ENCODE peak calls at places on chromosomes 11 and 22, in seven cellular contexts. O, L, E, D, H, X and J are unnamed samples.

GRCh38 chr11:34342008-34342533 is 15.7 kb downstream of the ABTB2 start:
- DNase-seq in D (peak), H (peak), X (no peak), L (no peak), E (no peak), O (peak), J (no peak)

GRCh38 chr22:25765016-25765367 is 23.0 kb downstream of the MYO18B start:
- DNase-seq in L (no peak), X (no peak), D (no peak), H (no peak), O (no peak), E (no peak), J (no peak)

GRCh38 chr22:37162221-37163095 is 12.7 kb upstream of the IL2RB start:
- DNase-seq in O (no peak), L (no peak), H (no peak), D (no peak), E (no peak), X (no peak), J (no peak)

GRCh38 chr11:129973809-129974208 is 28.8 kb downstream of the PRDM10 start:
- DNase-seq in O (no peak), E (peak), X (no peak), H (no peak), D (no peak), L (no peak), J (no peak)

GRCh38 chr11:34345991-34346480 is 11.8 kb downstream of the ABTB2 start:
- DNase-seq in X (peak), L (no peak), E (no peak), H (no peak), D (peak), O (peak), J (no peak)

GRCh38 chr11:19672591-19673206 is 39.9 kb upstream of the NAV2 start:
- DNase-seq in X (no peak), L (no peak), E (no peak), D (no peak), H (no peak), O (no peak), J (no peak)

GRCh38 chr11:134670961-134671370 is 258.9 kb upstream of the B3GAT1 start:
- DNase-seq in O (no peak), X (no peak), E (no peak), D (no peak), H (no peak), L (no peak), J (no peak)

GRCh38 chr11:80163011-80163410 is 722.2 kb upstream of the TENM4 start:
- DNase-seq in O (peak), L (no peak), E (no peak), D (no peak), H (no peak), X (no peak), J (no peak)

GRCh38 chr11:27678242-27678641 is 22.0 kb downstream of the BDNF start:
- DNase-seq in D (no peak), H (no peak), O (no peak), X (no peak), L (no peak), E (no peak), J (no peak)

GRCh38 chr11:125593113-125593761 is 585 bp downstream of the STT3A start:
- DNase-seq in E (no peak), X (no peak), O (peak), H (no peak), L (no peak), D (no peak), J (peak)

GRCh38 chr11:106503901-106504300 is 426.4 kb downstream of the AASDHPPT start:
- DNase-seq in O (no peak), H (no peak), D (no peak), X (no peak), E (no peak), L (no peak), J (no peak)

GRCh38 chr11:96095884-96096301 is 172.0 kb upstream of the MTMR2 start:
- DNase-seq in L (peak), X (no peak), O (no peak), E (no peak), H (no peak), D (no peak), J (no peak)

GRCh38 chr11:1785749-1786261 is 22.1 kb upstream of the CTSD start:
- DNase-seq in O (no peak), X (no peak), H (no peak), D (no peak), E (no peak), L (no peak), J (no peak)

GRCh38 chr11:73317373-73317772 is 9.3 kb downstream of the ARHGEF17 start:
- DNase-seq in D (peak), H (peak), O (no peak), L (no peak), E (no peak), X (peak), J (peak)

GRCh38 chr11:7416080-7416479 is 69.2 kb upstream of the OLFML1 start:
- DNase-seq in X (no peak), O (no peak), E (no peak), H (no peak), D (no peak), L (no peak), J (no peak)

GRCh38 chr22:48054596-48054995 is 1292.1 kb downstream of the TBC1D22A start:
- DNase-seq in D (no peak), X (no peak), L (no peak), O (no peak), H (no peak), E (no peak), J (peak)

GRCh38 chr11:44409558-44410236 is 99.8 kb upstream of the ALX4 start:
- DNase-seq in E (no peak), L (no peak), O (no peak), H (no peak), X (no peak), D (no peak), J (peak)

GRCh38 chr22:46737976-46738641 is at the start of gene CERK:
- DNase-seq in X (peak), O (peak), E (peak), D (peak), H (peak), L (peak), J (peak)

GRCh38 chr22:44311855-44312170 is 938 bp downstream of the SHISAL1 start:
- DNase-seq in D (no peak), O (peak), H (no peak), L (no peak), X (no peak), E (no peak), J (no peak)

GRCh38 chr11:92776676-92777075 is 192.8 kb upstream of the MTNR1B start:
- DNase-seq in D (no peak), L (no peak), O (no peak), X (no peak), E (no peak), H (no peak), J (no peak)

GRCh38 chr11:77778549-77778948 is 42.0 kb downstream of the RSF1 start:
- DNase-seq in L (no peak), D (no peak), O (no peak), X (no peak), E (no peak), H (no peak), J (no peak)

GRCh38 chr22:23055448-23056179 is 14.7 kb upstream of the GNAZ start:
- DNase-seq in D (peak), H (no peak), L (no peak), E (no peak), O (no peak), X (no peak), J (no peak)

GRCh38 chr11:73384531-73384870 is 8.3 kb downstream of the RELT start:
- DNase-seq in E (no peak), X (no peak), L (no peak), H (no peak), D (no peak), O (no peak), J (no peak)

GRCh38 chr11:12266943-12267342 is 110.4 kb upstream of the PARVA start:
- DNase-seq in H (no peak), L (no peak), E (no peak), X (no peak), O (no peak), D (no peak), J (no peak)

GRCh38 chr11:106463796-106464201 is 386.3 kb downstream of the AASDHPPT start:
- DNase-seq in L (no peak), D (no peak), H (no peak), E (no peak), O (peak), X (no peak), J (no peak)

GRCh38 chr22:47172771-47173534 is 410.5 kb downstream of the TBC1D22A start:
- DNase-seq in L (no peak), D (peak), H (peak), O (no peak), E (no peak), X (peak), J (peak)

GRCh38 chr22:45502215-45503070 is at the start of gene FBLN1:
- DNase-seq in H (peak), D (peak), E (peak), L (peak), O (peak), X (peak), J (no peak)

GRCh38 chr22:42547562-42547961 is 6.2 kb upstream of the SERHL2 start:
- DNase-seq in E (no peak), L (no peak), X (no peak), D (no peak), O (no peak), H (no peak), J (no peak)

GRCh38 chr22:42549329-42550060 is 4.3 kb upstream of the SERHL2 start:
- DNase-seq in X (no peak), D (no peak), O (no peak), L (no peak), H (no peak), E (no peak), J (no peak)

GRCh38 chr22:42544686-42545085 is 9.1 kb upstream of the SERHL2 start:
- DNase-seq in D (no peak), E (no peak), L (no peak), X (no peak), H (no peak), O (no peak), J (no peak)

GRCh38 chr22:42553475-42554361 is at the start of gene SERHL2:
- DNase-seq in O (peak), D (peak), L (peak), H (peak), E (peak), X (peak), J (peak)

DNA sequence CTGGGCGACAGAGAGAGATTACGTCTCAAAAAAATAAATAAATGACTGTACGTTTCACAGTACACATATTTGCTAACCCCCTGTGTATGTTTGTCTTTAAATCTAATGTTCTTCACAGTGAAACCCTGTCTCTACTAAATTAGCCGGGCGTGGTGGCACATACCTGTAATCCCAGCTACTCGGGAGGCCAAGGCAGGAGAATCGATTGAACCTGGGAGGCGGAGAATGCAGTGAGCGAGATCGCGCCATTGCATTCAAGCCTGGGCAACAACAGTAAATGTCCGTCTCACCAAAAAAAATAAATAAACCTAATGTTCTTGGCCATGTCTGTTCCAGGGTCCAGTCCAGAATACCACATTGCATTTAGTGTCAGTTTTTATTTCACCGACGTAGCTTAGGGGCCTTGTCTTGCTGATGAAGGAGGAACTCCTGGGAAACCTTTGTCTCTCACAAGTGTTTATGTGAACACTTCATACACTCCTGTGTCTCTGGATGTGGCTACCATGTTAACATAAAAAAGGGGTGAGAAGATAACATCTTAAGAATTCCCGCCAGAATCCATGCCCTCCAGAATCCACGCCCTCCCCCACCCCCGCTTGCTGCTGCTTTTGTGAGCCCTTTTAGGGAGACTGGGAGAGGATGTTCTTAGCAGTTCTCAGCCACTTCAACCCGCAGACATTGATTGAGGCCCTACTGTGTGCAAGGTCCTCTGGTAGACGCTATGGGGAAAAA is 5.0 kb upstream of the SERHL2 start:
- DNase-seq in L (no peak), D (no peak), H (no peak), E (no peak), O (no peak), X (no peak), J (no peak)
- TF ChIP-seq CTCF in L (no peak), D (no peak), H (no peak), E (no peak), O (no peak), X (no peak), J (no peak)

GRCh38 chr22:39528080-39528661 is 4.4 kb downstream of the RPS19BP1 start:
- DNase-seq in X (no peak), D (no peak), L (no peak), O (no peak), E (no peak), H (no peak), J (no peak)

GRCh38 chr22:39530692-39531331 is 1.7 kb downstream of the RPS19BP1 start:
- DNase-seq in D (no peak), O (peak), H (no peak), E (no peak), X (no peak), L (peak), J (no peak)

GRCh38 chr22:39528681-39529486 is 3.7 kb downstream of the RPS19BP1 start:
- DNase-seq in L (peak), E (peak), H (peak), O (peak), X (peak), D (peak), J (peak)

GRCh38 chr22:39530136-39530535 is 2.4 kb downstream of the RPS19BP1 start:
- DNase-seq in O (no peak), X (no peak), D (no peak), H (no peak), E (no peak), L (no peak), J (no peak)

DNA sequence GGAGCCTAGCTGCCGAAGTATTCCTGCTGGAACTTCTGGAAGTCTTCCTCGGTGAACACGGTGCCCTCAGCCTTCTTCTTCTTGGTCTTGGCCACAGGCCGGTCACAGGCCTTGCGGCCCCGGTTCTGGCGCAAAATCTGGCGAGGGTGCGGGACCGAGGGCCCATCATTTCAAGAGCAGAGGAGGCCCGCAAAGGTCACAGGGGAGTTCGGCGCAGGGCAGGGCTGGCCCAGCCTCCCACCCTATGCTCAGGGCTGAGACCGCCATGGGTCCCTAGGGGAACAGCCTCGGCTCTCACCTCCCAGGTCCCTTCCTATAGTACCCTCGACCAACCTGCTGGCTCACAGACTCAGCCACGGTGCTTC is 3.1 kb downstream of the RPS19BP1 start:
- DNase-seq in H (no peak), D (no peak), O (no peak), L (no peak), X (no peak), E (no peak), J (no peak)
- TF ChIP-seq CTCF in H (no peak), D (no peak), O (no peak), L (no peak), X (no peak), E (no peak), J (no peak)

DNA sequence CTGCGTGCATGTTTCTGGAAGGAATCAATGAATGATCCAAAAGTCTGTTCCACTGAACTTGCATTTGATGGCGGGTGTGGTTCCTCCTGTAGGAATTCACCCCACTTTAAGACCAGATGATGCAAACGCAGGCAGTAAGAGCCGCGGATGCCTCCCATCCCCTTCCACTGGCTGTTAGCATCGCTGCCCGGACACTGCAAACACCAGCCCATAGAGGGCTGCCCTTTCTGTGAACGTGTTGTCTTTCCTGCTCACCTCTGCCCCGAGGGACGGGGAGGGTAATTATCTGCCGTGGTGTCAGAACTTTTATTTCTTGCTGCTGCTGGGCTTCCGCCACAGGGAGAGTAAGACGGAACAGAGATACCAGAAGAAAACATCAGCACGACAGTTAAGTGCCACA is 53.0 kb upstream of the NECTIN1 start:
- DNase-seq in H (no peak), L (no peak), E (no peak), D (no peak), X (no peak), O (no peak), J (no peak)
- TF ChIP-seq CTCF in H (no peak), L (no peak), E (no peak), D (no peak), X (no peak), O (no peak), J (no peak)

DNA sequence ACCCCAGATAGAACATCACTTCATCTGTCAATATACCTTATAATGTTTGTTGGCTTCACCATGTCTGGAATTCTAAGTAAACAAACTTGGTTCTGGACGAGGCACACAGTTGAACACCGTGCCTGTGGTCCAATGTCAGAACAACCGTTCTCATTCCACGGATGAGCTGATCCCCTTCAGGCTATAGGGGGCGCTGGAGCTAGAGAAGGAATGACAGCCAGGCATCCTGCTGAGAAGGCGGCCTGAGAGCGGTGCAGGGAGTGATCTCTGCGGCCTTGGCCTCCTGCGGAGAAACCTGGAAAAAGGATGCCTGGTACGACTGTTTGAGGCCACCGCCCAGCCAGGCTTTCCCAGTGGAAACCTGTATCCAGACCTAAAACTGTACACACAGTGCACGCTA is 48.7 kb downstream of the FDX1 start:
- DNase-seq in E (peak), D (no peak), X (no peak), O (no peak), L (no peak), H (no peak), J (no peak)
- TF ChIP-seq CTCF in E (peak), D (no peak), X (no peak), O (peak), L (no peak), H (no peak), J (no peak)

GRCh38 chr11:90476442-90477007 is 253.7 kb upstream of the CHORDC1 start:
- DNase-seq in X (no peak), O (peak), E (no peak), D (no peak), H (no peak), L (peak), J (no peak)
- TF ChIP-seq CTCF in X (no peak), O (peak), E (peak), D (no peak), H (no peak), L (no peak), J (no peak)

GRCh38 chr11:86807356-86807755 is 7.0 kb downstream of the PRSS23 start:
- DNase-seq in H (no peak), O (no peak), X (no peak), L (no peak), E (no peak), D (no peak), J (no peak)
- TF ChIP-seq CTCF in H (no peak), O (no peak), X (no peak), L (no peak), E (no peak), D (no peak), J (no peak)

DNA sequence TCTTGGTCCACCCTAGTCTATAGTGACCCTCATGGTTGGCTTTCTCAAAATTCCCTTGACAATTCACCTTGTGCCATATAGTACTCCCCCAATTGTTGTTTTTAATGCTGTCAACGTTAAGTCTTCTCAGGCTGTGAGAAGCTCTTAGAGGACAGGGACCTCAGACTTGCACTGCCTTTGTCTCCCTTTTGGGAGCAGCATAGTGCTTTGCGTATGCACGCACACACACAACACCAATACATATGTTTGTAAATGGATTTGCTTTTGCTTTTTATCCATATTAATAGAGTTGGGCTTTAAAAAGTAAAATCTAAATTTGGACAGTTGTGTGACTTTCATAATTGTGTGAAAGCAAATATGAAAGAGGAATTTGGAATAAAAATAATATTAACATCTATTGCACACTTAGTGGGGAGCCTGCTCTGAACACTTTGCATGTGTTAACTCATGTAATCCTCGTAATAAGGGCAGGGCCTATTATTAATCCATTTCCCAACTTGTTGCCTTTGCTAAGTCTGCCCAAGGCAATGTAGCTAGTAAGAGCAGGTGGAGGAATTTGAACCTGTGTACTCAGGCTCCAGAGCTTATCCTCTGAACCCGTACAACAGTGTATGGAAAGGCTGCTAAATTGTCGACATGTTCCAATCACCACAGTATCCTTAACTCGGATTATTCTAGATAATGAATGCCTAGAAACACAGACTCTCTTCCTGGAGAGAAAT is 257.7 kb upstream of the NARS2 start:
- DNase-seq in E (no peak), X (no peak), D (no peak), H (no peak), L (no peak), O (no peak), J (no peak)
- TF ChIP-seq CTCF in E (no peak), X (no peak), D (no peak), H (no peak), L (no peak), O (peak), J (no peak)